ENCODE peak calls at places on chromosome X, in ten cellular contexts. M is glutamatergic neuron, L is lower leg skin, T is suprapubic skin, A is K562, N is progenitor cell of endocrine pancreas, J is GM20000, H is mammary epithelial cell, X is AG09309, S is H9. E is an unnamed sample.

GRCh38 chrX:80181079-80181478 is 166.5 kb downstream of the TBX22 start:
- DNase-seq in M (no peak), L (no peak), T (no peak), A (peak), N (no peak), J (no peak), H (no peak), X (no peak), S (peak), E (no peak)

GRCh38 chrX:137031517-137032377 is 2.0 kb downstream of the GPR101 start:
- DNase-seq in M (peak), L (no peak), T (no peak), A (peak), N (no peak), J (peak), H (peak), X (no peak), S (peak), E (peak)

GRCh38 chrX:9316096-9316495 is 148.8 kb upstream of the TBL1X start:
- DNase-seq in M (no peak), L (no peak), T (no peak), A (no peak), N (no peak), J (no peak), H (no peak), X (no peak), S (no peak), E (no peak)

GRCh38 chrX:118520858-118521206 is 25.2 kb downstream of the DOCK11 start:
- DNase-seq in M (no peak), L (no peak), T (no peak), A (peak), N (no peak), J (no peak), H (no peak), X (no peak), S (no peak), E (no peak)

GRCh38 chrX:145817666-145818521 is at the start of gene SLITRK2:
- DNase-seq in M (peak), L (no peak), T (no peak), A (no peak), N (peak), J (no peak), H (no peak), X (no peak), S (peak), E (no peak)

GRCh38 chrX:39836802-39837420 is 260.8 kb downstream of the BCOR start:
- DNase-seq in M (no peak), L (no peak), T (no peak), A (no peak), N (no peak), J (no peak), H (no peak), X (no peak), S (no peak), E (no peak)

GRCh38 chrX:49089553-49089952 is 9.9 kb upstream of the WDR45 start:
- DNase-seq in M (no peak), L (no peak), T (no peak), A (peak), N (no peak), J (no peak), H (no peak), X (no peak), S (no peak), E (no peak)

GRCh38 chrX:80648023-80648422 is 161.7 kb downstream of the BRWD3 start:
- DNase-seq in M (no peak), L (no peak), T (no peak), A (peak), N (no peak), J (no peak), H (no peak), X (no peak), S (no peak), E (no peak)

GRCh38 chrX:662126-662525 is 31.5 kb downstream of the SHOX start:
- DNase-seq in M (peak), L (no peak), T (no peak), A (no peak), N (no peak), J (no peak), H (no peak), X (no peak), S (no peak), E (no peak)

GRCh38 chrX:96713303-96713702 is 28.7 kb downstream of the DIAPH2 start:
- DNase-seq in M (no peak), L (no peak), T (no peak), A (no peak), N (no peak), J (no peak), H (no peak), X (no peak), S (no peak), E (no peak)

GRCh38 chrX:151680805-151681204 is 14.5 kb upstream of the PRRG3 start:
- DNase-seq in M (peak), L (no peak), T (no peak), A (peak), N (peak), J (peak), H (peak), X (no peak), S (peak), E (peak)

GRCh38 chrX:129842510-129843208 is 1.0 kb downstream of the ZDHHC9 start:
- DNase-seq in M (no peak), L (no peak), T (no peak), A (peak), N (peak), J (no peak), H (peak), X (no peak), S (no peak), E (no peak)

GRCh38 chrX:108468486-108468885 is 28.8 kb downstream of the COL4A5 start:
- DNase-seq in M (no peak), L (no peak), T (no peak), A (no peak), N (no peak), J (no peak), H (no peak), X (no peak), S (no peak), E (no peak)

GRCh38 chrX:40097492-40098263 is at the start of gene BCOR:
- DNase-seq in M (peak), L (peak), T (no peak), A (peak), N (peak), J (peak), H (peak), X (no peak), S (peak), E (peak)

GRCh38 chrX:8755116-8755515 is 23.2 kb upstream of the ANOS1 start:
- DNase-seq in M (peak), L (no peak), T (no peak), A (peak), N (no peak), J (no peak), H (no peak), X (no peak), S (no peak), E (no peak)

GRCh38 chrX:63961964-63962363 is 176.9 kb upstream of the ARHGEF9 start:
- DNase-seq in M (no peak), L (no peak), T (no peak), A (no peak), N (no peak), J (no peak), H (no peak), X (no peak), S (no peak), E (no peak)

GRCh38 chrX:41384041-41384705 is 50.2 kb downstream of the DDX3X start:
- DNase-seq in M (no peak), L (no peak), T (peak), A (peak), N (no peak), J (no peak), H (peak), X (peak), S (no peak), E (no peak)

GRCh38 chrX:21167028-21167427 is 207.2 kb upstream of the CNKSR2 start:
- DNase-seq in M (no peak), L (no peak), T (no peak), A (no peak), N (no peak), J (no peak), H (no peak), X (no peak), S (no peak), E (no peak)

GRCh38 chrX:11470231-11470630 is 177.0 kb downstream of the AMELX start:
- DNase-seq in M (no peak), L (no peak), T (no peak), A (no peak), N (no peak), J (no peak), H (peak), X (peak), S (no peak), E (no peak)

GRCh38 chrX:151896734-151897474 is 15.8 kb upstream of the MAGEA4 start:
- DNase-seq in M (no peak), L (no peak), T (no peak), A (peak), N (no peak), J (no peak), H (no peak), X (peak), S (no peak), E (no peak)

GRCh38 chrX:8748855-8749254 is 16.9 kb upstream of the ANOS1 start:
- DNase-seq in M (no peak), L (no peak), T (no peak), A (peak), N (no peak), J (peak), H (peak), X (no peak), S (no peak), E (no peak)

GRCh38 chrX:10393899-10394298 is 226.5 kb downstream of the MID1 start:
- DNase-seq in M (no peak), L (no peak), T (no peak), A (no peak), N (no peak), J (no peak), H (peak), X (no peak), S (no peak), E (no peak)

GRCh38 chrX:13078739-13079444 is 34.5 kb upstream of the FAM9C start:
- DNase-seq in M (no peak), L (no peak), T (no peak), A (no peak), N (no peak), J (no peak), H (no peak), X (peak), S (no peak), E (no peak)

GRCh38 chrX:150548251-150548650 is 20.2 kb upstream of the MTM1 start:
- DNase-seq in M (no peak), L (no peak), T (no peak), A (no peak), N (no peak), J (no peak), H (no peak), X (no peak), S (no peak), E (no peak)

GRCh38 chrX:40157228-40158035 is 59.7 kb upstream of the BCOR start:
- DNase-seq in M (peak), L (no peak), T (no peak), A (no peak), N (no peak), J (peak), H (no peak), X (no peak), S (peak), E (no peak)

GRCh38 chrX:68504237-68504636 is 5.4 kb downstream of the YIPF6 start:
- DNase-seq in M (no peak), L (no peak), T (no peak), A (peak), N (no peak), J (no peak), H (peak), X (no peak), S (no peak), E (no peak)

GRCh38 chrX:34332336-34332735 is 200.2 kb upstream of the FAM47A start:
- DNase-seq in M (no peak), L (no peak), T (no peak), A (no peak), N (no peak), J (no peak), H (no peak), X (no peak), S (no peak), E (no peak)

GRCh38 chrX:115625577-115626301 is 64.8 kb downstream of the PLS3 start:
- DNase-seq in M (no peak), L (no peak), T (no peak), A (no peak), N (no peak), J (no peak), H (peak), X (peak), S (no peak), E (no peak)

GRCh38 chrX:131633285-131633917 is 89.5 kb downstream of the OR13H1 start:
- DNase-seq in M (peak), L (no peak), T (no peak), A (peak), N (peak), J (peak), H (peak), X (peak), S (peak), E (no peak)

GRCh38 chrX:84046403-84046984 is 141.5 kb downstream of the RPS6KA6 start:
- DNase-seq in M (peak), L (no peak), T (peak), A (peak), N (no peak), J (peak), H (peak), X (no peak), S (peak), E (no peak)

GRCh38 chrX:84865113-84865512 is 138.6 kb upstream of the APOOL start:
- DNase-seq in M (no peak), L (no peak), T (no peak), A (no peak), N (no peak), J (no peak), H (no peak), X (no peak), S (no peak), E (no peak)

GRCh38 chrX:15946783-15947550 is 92.4 kb upstream of the AP1S2 start:
- DNase-seq in M (peak), L (no peak), T (no peak), A (peak), N (no peak), J (no peak), H (peak), X (peak), S (no peak), E (no peak)

GRCh38 chrX:25072247-25072646 is 56.5 kb upstream of the ARX start:
- DNase-seq in M (no peak), L (no peak), T (no peak), A (peak), N (no peak), J (no peak), H (no peak), X (no peak), S (no peak), E (no peak)

GRCh38 chrX:347351-348117 is 28.9 kb upstream of the GTPBP6 start:
- DNase-seq in M (no peak), L (no peak), T (peak), A (no peak), N (no peak), J (no peak), H (no peak), X (no peak), S (no peak), E (no peak)

GRCh38 chrX:84123585-84123984 is 64.4 kb downstream of the RPS6KA6 start:
- DNase-seq in M (no peak), L (no peak), T (no peak), A (no peak), N (no peak), J (no peak), H (peak), X (no peak), S (no peak), E (no peak)

GRCh38 chrX:132954323-132954722 is 4.1 kb downstream of the HS6ST2 start:
- DNase-seq in M (no peak), L (no peak), T (no peak), A (no peak), N (no peak), J (no peak), H (no peak), X (no peak), S (no peak), E (no peak)

GRCh38 chrX:132955710-132956109 is 2.7 kb downstream of the HS6ST2 start:
- DNase-seq in M (no peak), L (no peak), T (no peak), A (no peak), N (no peak), J (no peak), H (no peak), X (no peak), S (no peak), E (no peak)

GRCh38 chrX:132957211-132958085 is 981 bp downstream of the HS6ST2 start:
- DNase-seq in M (peak), L (no peak), T (no peak), A (no peak), N (peak), J (no peak), H (no peak), X (no peak), S (peak), E (no peak)

GRCh38 chrX:132958086-132958703 is at the start of gene HS6ST2:
- DNase-seq in M (peak), L (no peak), T (no peak), A (no peak), N (peak), J (no peak), H (no peak), X (no peak), S (peak), E (no peak)

GRCh38 chrX:132956421-132957210 is 1.8 kb downstream of the HS6ST2 start:
- DNase-seq in M (peak), L (no peak), T (no peak), A (no peak), N (peak), J (peak), H (no peak), X (no peak), S (no peak), E (no peak)
- TF ChIP-seq CTCF in M (no peak), L (no peak), T (no peak), A (no peak), N (no peak), J (no peak), H (no peak), X (no peak), S (no peak), E (no peak)

GRCh38 chrX:38327007-38327774 is at the start of gene RPGR:
- DNase-seq in M (peak), L (peak), T (peak), A (peak), N (peak), J (peak), H (peak), X (peak), S (peak), E (peak)
- TF ChIP-seq CTCF in M (peak), L (no peak), T (peak), A (peak), N (peak), J (peak), H (peak), X (peak), S (peak), E (no peak)

GRCh38 chrX:2284601-2285000 is 216.2 kb downstream of the DHRSX start:
- DNase-seq in M (no peak), L (no peak), T (no peak), A (no peak), N (no peak), J (no peak), H (no peak), X (no peak), S (no peak), E (no peak)
- TF ChIP-seq CTCF in M (no peak), L (no peak), T (no peak), A (no peak), N (no peak), J (no peak), H (no peak), X (no peak), S (no peak), E (no peak)

DNA sequence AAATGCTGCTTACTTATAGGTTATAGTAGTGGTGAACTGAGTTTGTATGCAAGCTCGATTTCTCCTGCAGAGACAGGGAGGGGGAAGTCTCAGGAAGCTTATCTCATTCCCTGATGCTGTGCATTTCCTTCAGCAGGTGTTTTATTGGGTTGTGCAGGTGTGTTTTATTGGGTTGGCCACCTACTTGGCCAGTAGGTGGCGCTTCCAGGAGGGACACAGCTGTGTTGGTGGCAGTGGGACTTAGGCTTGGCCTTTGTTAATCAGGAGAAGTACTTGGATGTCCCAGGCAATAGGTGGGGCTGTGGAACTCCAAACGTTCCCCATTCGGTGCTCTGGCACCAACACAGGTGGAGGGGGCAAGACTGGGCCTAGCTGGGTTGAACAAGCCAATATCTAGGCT is 196.0 kb upstream of the DCAF8L1 start:
- DNase-seq in M (no peak), L (no peak), T (no peak), A (peak), N (no peak), J (no peak), H (peak), X (no peak), S (peak), E (no peak)
- TF ChIP-seq CTCF in M (peak), L (no peak), T (no peak), A (no peak), N (peak), J (no peak), H (peak), X (no peak), S (peak), E (no peak)

GRCh38 chrX:3939967-3940610 is 226.6 kb upstream of the PRKX start:
- DNase-seq in M (no peak), L (no peak), T (no peak), A (peak), N (no peak), J (peak), H (peak), X (no peak), S (no peak), E (no peak)
- TF ChIP-seq CTCF in M (peak), L (no peak), T (no peak), A (peak), N (peak), J (peak), H (peak), X (peak), S (peak), E (no peak)

DNA sequence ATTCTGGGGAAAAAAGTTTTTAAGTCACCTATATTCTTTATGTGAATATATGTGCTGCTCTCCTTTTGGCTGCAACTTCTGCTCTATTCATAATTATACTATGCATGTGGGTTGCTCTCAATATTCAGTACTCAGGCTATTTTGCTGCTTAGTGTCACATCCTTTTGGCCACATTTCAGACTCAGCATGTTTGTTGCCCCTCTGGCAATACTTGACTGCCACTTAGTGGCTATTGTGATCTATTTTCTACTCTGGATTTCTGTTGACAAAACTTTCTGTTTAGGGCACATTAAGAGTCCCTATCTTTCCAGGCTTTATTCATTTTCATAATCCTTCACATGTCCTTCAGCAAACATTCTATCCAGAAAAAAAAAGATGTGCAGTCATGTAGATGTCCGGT is 15.8 kb upstream of the CT45A1 start:
- DNase-seq in M (no peak), L (no peak), T (no peak), A (peak), N (no peak), J (no peak), H (no peak), X (no peak), S (no peak), E (no peak)
- TF ChIP-seq CTCF in M (no peak), L (no peak), T (no peak), A (peak), N (no peak), J (no peak), H (no peak), X (no peak), S (no peak), E (no peak)

GRCh38 chrX:153926863-153927685 is 1.0 kb upstream of the ARHGAP4 start:
- DNase-seq in M (no peak), L (no peak), T (no peak), A (peak), N (no peak), J (peak), H (peak), X (no peak), S (peak), E (peak)

GRCh38 chrX:153929576-153929975 is 3.5 kb upstream of the ARHGAP4 start:
- DNase-seq in M (no peak), L (no peak), T (no peak), A (no peak), N (no peak), J (no peak), H (no peak), X (no peak), S (no peak), E (no peak)

GRCh38 chrX:153928846-153929245 is 2.8 kb upstream of the ARHGAP4 start:
- DNase-seq in M (no peak), L (no peak), T (no peak), A (no peak), N (no peak), J (no peak), H (no peak), X (no peak), S (no peak), E (no peak)

GRCh38 chrX:153927686-153927935 is 1.5 kb upstream of the ARHGAP4 start:
- DNase-seq in M (no peak), L (no peak), T (no peak), A (no peak), N (no peak), J (no peak), H (no peak), X (no peak), S (no peak), E (no peak)

GRCh38 chrX:153927936-153928760 is 2.1 kb upstream of the ARHGAP4 start:
- DNase-seq in M (peak), L (peak), T (peak), A (peak), N (peak), J (peak), H (peak), X (peak), S (peak), E (peak)
- TF ChIP-seq CTCF in M (no peak), L (no peak), T (no peak), A (peak), N (no peak), J (no peak), H (peak), X (peak), S (no peak), E (no peak)

GRCh38 chrX:17732138-17732783 is 5.0 kb upstream of the SCML1 start:
- DNase-seq in M (no peak), L (peak), T (no peak), A (no peak), N (no peak), J (no peak), H (no peak), X (no peak), S (no peak), E (no peak)
- TF ChIP-seq CTCF in M (no peak), L (no peak), T (no peak), A (no peak), N (no peak), J (no peak), H (no peak), X (no peak), S (no peak), E (no peak)

GRCh38 chrX:19535481-19535880 is 20.2 kb upstream of the MAP3K15 start:
- DNase-seq in M (no peak), L (no peak), T (no peak), A (peak), N (no peak), J (no peak), H (no peak), X (peak), S (no peak), E (no peak)
- TF ChIP-seq CTCF in M (peak), L (no peak), T (no peak), A (peak), N (peak), J (no peak), H (peak), X (peak), S (peak), E (no peak)